ENCODE peak calls at places on chromosomes 4 and X, in seven cellular contexts. One of them, this sample, is unnamed.

GRCh38 chrX:49930046-49930445 is 7.7 kb downstream of the CLCN5 start:
- DNase-seq in tibial nerve: no peak
- DNase-seq in body of pancreas: no peak
- DNase-seq in ascending aorta: no peak
- DNase-seq in uterus: no peak
- DNase-seq in fibroblast of lung: peak; percentile 47
- DNase-seq in MM.1S: no peak
- DNase-seq in this sample: no peak

GRCh38 chrX:48939417-48940228 is 17.8 kb downstream of the OTUD5 start:
- DNase-seq in tibial nerve: no peak
- DNase-seq in MM.1S: peak; percentile 72
- DNase-seq in ascending aorta: no peak
- DNase-seq in body of pancreas: no peak
- DNase-seq in uterus: no peak
- DNase-seq in fibroblast of lung: no peak
- DNase-seq in this sample: no peak

GRCh38 chrX:49273181-49273727 is 3.7 kb downstream of the PPP1R3F start:
- DNase-seq in MM.1S: no peak
- DNase-seq in ascending aorta: no peak
- DNase-seq in uterus: no peak
- DNase-seq in body of pancreas: no peak
- DNase-seq in tibial nerve: no peak
- DNase-seq in fibroblast of lung: no peak
- DNase-seq in this sample: peak; percentile 14

GRCh38 chr4:81510643-81511189 is 39.0 kb upstream of the RASGEF1B start:
- DNase-seq in ascending aorta: no peak
- DNase-seq in fibroblast of lung: no peak
- DNase-seq in body of pancreas: no peak
- DNase-seq in MM.1S: no peak
- DNase-seq in tibial nerve: no peak
- DNase-seq in uterus: no peak
- DNase-seq in this sample: no peak

GRCh38 chr4:186852964-186853391 is 129.3 kb upstream of the FAT1 start:
- DNase-seq in fibroblast of lung: no peak
- DNase-seq in uterus: no peak
- DNase-seq in body of pancreas: no peak
- DNase-seq in tibial nerve: no peak
- DNase-seq in MM.1S: peak; percentile 59
- DNase-seq in ascending aorta: no peak
- DNase-seq in this sample: no peak

GRCh38 chrX:24023538-24023937 is 3.4 kb downstream of the KLHL15 start:
- DNase-seq in MM.1S: no peak
- DNase-seq in tibial nerve: no peak
- DNase-seq in ascending aorta: no peak
- DNase-seq in body of pancreas: no peak
- DNase-seq in uterus: no peak
- DNase-seq in fibroblast of lung: no peak
- DNase-seq in this sample: no peak

GRCh38 chr4:173488656-173489055 is 41.4 kb downstream of the HAND2 start:
- DNase-seq in MM.1S: no peak
- DNase-seq in tibial nerve: no peak
- DNase-seq in uterus: no peak
- DNase-seq in fibroblast of lung: peak; percentile 56
- DNase-seq in ascending aorta: no peak
- DNase-seq in body of pancreas: no peak
- DNase-seq in this sample: no peak

GRCh38 chrX:139058831-139059495 is 347.4 kb upstream of the FGF13 start:
- DNase-seq in uterus: no peak
- DNase-seq in MM.1S: no peak
- DNase-seq in ascending aorta: no peak
- DNase-seq in body of pancreas: no peak
- DNase-seq in fibroblast of lung: no peak
- DNase-seq in tibial nerve: no peak
- DNase-seq in this sample: no peak

GRCh38 chrX:110159235-110159634 is 156.3 kb downstream of the TMEM164 start:
- DNase-seq in fibroblast of lung: no peak
- DNase-seq in tibial nerve: no peak
- DNase-seq in ascending aorta: no peak
- DNase-seq in body of pancreas: no peak
- DNase-seq in MM.1S: peak; percentile 79
- DNase-seq in uterus: no peak
- DNase-seq in this sample: no peak

GRCh38 chr4:25578431-25578830 is 77.2 kb upstream of the SLC34A2 start:
- DNase-seq in tibial nerve: no peak
- DNase-seq in uterus: no peak
- DNase-seq in ascending aorta: no peak
- DNase-seq in fibroblast of lung: no peak
- DNase-seq in body of pancreas: no peak
- DNase-seq in MM.1S: no peak
- DNase-seq in this sample: no peak

DNA sequence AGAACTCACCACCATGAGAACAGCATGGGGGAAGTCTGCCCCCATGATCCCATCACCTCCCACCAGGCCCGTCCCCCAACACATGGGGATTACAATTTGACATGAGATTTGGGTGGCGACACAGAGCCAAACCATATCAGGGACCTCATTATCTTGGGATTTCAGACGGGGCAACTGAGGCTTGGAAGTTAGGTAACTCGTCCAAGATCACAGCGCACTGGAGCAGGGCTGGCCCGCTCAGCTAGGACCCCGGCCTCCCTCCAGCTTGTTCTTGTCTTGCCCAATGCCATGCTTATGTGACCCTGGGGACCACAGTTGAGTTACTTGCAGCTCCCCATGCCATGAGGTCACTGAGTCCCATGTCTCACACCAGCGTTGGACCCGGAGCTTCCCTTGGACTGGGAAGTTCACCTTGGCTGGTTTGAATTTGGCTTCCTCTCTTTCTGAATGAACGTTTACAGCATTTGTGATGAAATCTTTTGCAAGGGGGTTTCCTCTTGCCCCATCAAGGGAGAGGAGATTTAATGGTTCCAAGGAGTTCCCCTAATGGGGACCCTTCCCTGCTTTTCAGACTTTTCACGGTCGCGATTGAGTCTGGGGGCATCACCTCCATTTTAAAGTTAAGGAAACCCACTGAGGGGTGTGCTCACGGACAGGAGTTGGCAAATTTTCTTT is 18.2 kb downstream of the HTRA3 start:
- DNase-seq in tibial nerve: no peak
- DNase-seq in MM.1S: no peak
- DNase-seq in fibroblast of lung: no peak
- DNase-seq in uterus: no peak
- DNase-seq in body of pancreas: no peak
- DNase-seq in ascending aorta: no peak
- DNase-seq in this sample: peak; percentile 48
- H3K4me1 ChIP-seq in tibial nerve: no peaks in the 10 kb centered on the region
- H3K4me1 ChIP-seq in MM.1S: no peaks in the 10 kb centered on the region
- H3K4me1 ChIP-seq in fibroblast of lung: no peaks in the 10 kb centered on the region
- H3K4me1 ChIP-seq in uterus: no peaks in the 10 kb centered on the region
- H3K4me1 ChIP-seq in body of pancreas: no peaks in the 10 kb centered on the region
- H3K4me1 ChIP-seq in ascending aorta: no peaks in the 10 kb centered on the region
- H3K4me1 ChIP-seq in this sample: no peaks in the 10 kb centered on the region

GRCh38 chrX:148940411-148940996 is 440.1 kb downstream of the AFF2 start:
- DNase-seq in fibroblast of lung: no peak
- DNase-seq in body of pancreas: no peak
- DNase-seq in tibial nerve: no peak
- DNase-seq in MM.1S: no peak
- DNase-seq in uterus: no peak
- DNase-seq in ascending aorta: no peak
- DNase-seq in this sample: no peak
- TF ChIP-seq CTCF in fibroblast of lung: no peak
- TF ChIP-seq CTCF in body of pancreas: no peak
- TF ChIP-seq CTCF in tibial nerve: no peak
- TF ChIP-seq CTCF in MM.1S: no peak
- TF ChIP-seq CTCF in uterus: no peak
- TF ChIP-seq CTCF in ascending aorta: no peak
- TF ChIP-seq CTCF in this sample: no peak

DNA sequence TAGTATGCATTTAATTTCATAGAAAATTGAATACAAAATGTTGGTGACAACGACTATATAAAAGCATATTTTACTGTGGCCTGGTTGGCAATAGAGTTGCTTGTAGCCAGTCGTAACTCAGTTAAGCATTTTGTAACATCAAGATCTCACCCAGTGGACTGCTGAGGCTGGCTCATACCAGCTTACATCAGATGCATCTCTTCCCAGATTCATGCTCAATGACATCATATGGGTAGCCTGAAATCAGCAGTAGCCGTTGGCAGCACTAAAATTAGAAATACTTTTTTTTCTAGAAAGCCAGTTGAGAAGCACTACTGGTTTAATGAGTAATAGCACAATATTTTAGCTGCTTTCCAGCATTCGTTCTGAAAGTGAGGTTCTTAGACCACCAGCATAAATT is 341.2 kb downstream of the TECRL start:
- DNase-seq in ascending aorta: no peak
- DNase-seq in tibial nerve: no peak
- DNase-seq in fibroblast of lung: no peak
- DNase-seq in uterus: no peak
- DNase-seq in body of pancreas: no peak
- DNase-seq in MM.1S: no peak
- DNase-seq in this sample: no peak
- H3K4me3 ChIP-seq in ascending aorta: no peak overlapping the region
- H3K4me3 ChIP-seq in tibial nerve: no peak overlapping the region
- H3K4me3 ChIP-seq in fibroblast of lung: no peak overlapping the region
- H3K4me3 ChIP-seq in uterus: no peak overlapping the region
- H3K4me3 ChIP-seq in body of pancreas: no peak overlapping the region
- H3K4me3 ChIP-seq in MM.1S: no peak overlapping the region
- H3K4me3 ChIP-seq in this sample: no peak overlapping the region

GRCh38 chrX:108033890-108034289 is 11.0 kb upstream of the VSIG1 start:
- DNase-seq in fibroblast of lung: no peak
- DNase-seq in MM.1S: no peak
- DNase-seq in tibial nerve: no peak
- DNase-seq in ascending aorta: no peak
- DNase-seq in uterus: no peak
- DNase-seq in body of pancreas: no peak
- DNase-seq in this sample: no peak
- H3K4me1 ChIP-seq in fibroblast of lung: no peaks in the 10 kb centered on the region
- H3K4me1 ChIP-seq in MM.1S: no peaks in the 10 kb centered on the region
- H3K4me1 ChIP-seq in tibial nerve: no peaks in the 10 kb centered on the region
- H3K4me1 ChIP-seq in ascending aorta: no peaks in the 10 kb centered on the region
- H3K4me1 ChIP-seq in uterus: no peaks in the 10 kb centered on the region
- H3K4me1 ChIP-seq in body of pancreas: peaks cover 5% of the 10 kb centered on the region
- H3K4me1 ChIP-seq in this sample: no peaks in the 10 kb centered on the region